ENCODE peak calls at places on chromosomes 4 and X, in ten cellular contexts. H, L, J, I, M, U, X, Q, G and R are unnamed samples.

GRCh38 chr4:173171098-173171497 is 2.5 kb downstream of the GALNT7 start:
- DNase-seq in H (no peak), L (no peak), J (no peak), I (no peak), M (no peak), U (peak; percentile 40), X (peak; percentile 63), Q (no peak), G (no peak), R (no peak)

GRCh38 chr4:162498168-162498567 is 334.4 kb upstream of the FSTL5 start:
- DNase-seq in H (no peak), L (no peak), J (no peak), I (no peak), M (no peak), U (no peak), X (peak; percentile 6), Q (no peak), G (no peak), R (no peak)

GRCh38 chrX:144293229-144293628 is 409.4 kb downstream of the UBE2NL start:
- DNase-seq in H (no peak), L (no peak), J (no peak), I (no peak), M (no peak), U (no peak), X (no peak), Q (no peak), G (no peak), R (no peak)

GRCh38 chr4:78293348-78293747 is 236.2 kb downstream of the FRAS1 start:
- DNase-seq in H (no peak), L (no peak), J (peak; percentile 53), I (no peak), M (no peak), U (peak; percentile 84), X (peak; percentile 49), Q (no peak), G (no peak), R (no peak)

GRCh38 chrX:39813631-39814246 is 284.0 kb downstream of the BCOR start:
- DNase-seq in H (no peak), L (no peak), J (no peak), I (peak; percentile 43), M (no peak), U (peak; percentile 76), X (peak; percentile 37), Q (no peak), G (peak; percentile 30), R (no peak)

GRCh38 chr4:184643726-184644125 is 5.5 kb downstream of the CASP3 start:
- DNase-seq in H (no peak), L (no peak), J (no peak), I (no peak), M (no peak), U (no peak), X (no peak), Q (no peak), G (no peak), R (no peak)

GRCh38 chr4:176810481-176811249 is 17.9 kb upstream of the VEGFC start:
- DNase-seq in H (no peak), L (no peak), J (no peak), I (no peak), M (no peak), U (no peak), X (no peak), Q (no peak), G (no peak), R (no peak)

GRCh38 chr4:156939801-156940200 is 31.8 kb downstream of the PDGFC start:
- DNase-seq in H (no peak), L (no peak), J (no peak), I (no peak), M (no peak), U (no peak), X (peak; percentile 23), Q (no peak), G (no peak), R (no peak)

GRCh38 chrX:3960952-3961351 is 247.5 kb upstream of the PRKX start:
- DNase-seq in H (no peak), L (no peak), J (no peak), I (no peak), M (no peak), U (no peak), X (no peak), Q (no peak), G (no peak), R (no peak)

GRCh38 chrX:311156-312129 is 7.2 kb downstream of the GTPBP6 start:
- DNase-seq in H (no peak), L (no peak), J (no peak), I (peak; percentile 20), M (no peak), U (no peak), X (no peak), Q (no peak), G (no peak), R (no peak)

GRCh38 chr4:30802622-30803323 is 82.6 kb downstream of the PCDH7 start:
- DNase-seq in H (no peak), L (no peak), J (no peak), I (no peak), M (peak; percentile 39), U (peak; percentile 88), X (no peak), Q (no peak), G (no peak), R (no peak)

GRCh38 chr4:164109517-164109916 is 615.0 kb downstream of the TMA16 start:
- DNase-seq in H (no peak), L (no peak), J (no peak), I (no peak), M (no peak), U (peak; percentile 72), X (no peak), Q (no peak), G (no peak), R (no peak)

GRCh38 chrX:24498975-24499374 is 33.9 kb downstream of the PDK3 start:
- DNase-seq in H (no peak), L (no peak), J (no peak), I (no peak), M (no peak), U (peak; percentile 6), X (peak; percentile 41), Q (no peak), G (no peak), R (no peak)

GRCh38 chrX:39935414-39936064 is 162.2 kb downstream of the BCOR start:
- DNase-seq in H (no peak), L (no peak), J (no peak), I (no peak), M (no peak), U (peak; percentile 25), X (peak; percentile 65), Q (no peak), G (no peak), R (no peak)

GRCh38 chrX:64230123-64230970 is at the start of gene ASB12:
- DNase-seq in H (no peak), L (no peak), J (no peak), I (no peak), M (no peak), U (no peak), X (no peak), Q (no peak), G (no peak), R (no peak)

DNA sequence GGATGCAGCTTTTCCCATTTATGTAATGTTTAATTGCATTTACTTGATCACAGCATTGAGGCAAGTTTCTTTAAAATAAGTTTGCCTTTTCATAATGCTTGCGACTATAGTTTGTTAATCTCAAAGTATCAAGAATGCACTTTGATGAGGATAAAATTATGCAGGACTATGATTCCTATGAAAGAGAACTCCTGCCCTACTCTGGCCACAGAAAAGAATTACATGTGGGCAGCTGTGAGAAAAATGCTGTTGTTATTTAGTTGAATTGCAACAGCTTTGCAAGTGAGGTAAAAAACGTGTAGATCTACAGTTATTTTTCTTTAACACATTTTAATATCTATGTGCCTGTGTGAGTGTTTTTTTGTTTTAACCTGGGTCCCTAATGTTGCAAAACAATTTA is 12.5 kb upstream of the OSTC start:
- DNase-seq in H (no peak), L (no peak), J (no peak), I (no peak), M (no peak), U (no peak), X (peak; percentile 42), Q (no peak), G (no peak), R (no peak)
- TF ChIP-seq CTCF in H (no peak), L (no peak), J (no peak), I (no peak), M (peak; percentile 28), U (peak; percentile 22), X (peak; percentile 34), Q (no peak), G (peak; percentile 52), R (peak; percentile 13)

DNA sequence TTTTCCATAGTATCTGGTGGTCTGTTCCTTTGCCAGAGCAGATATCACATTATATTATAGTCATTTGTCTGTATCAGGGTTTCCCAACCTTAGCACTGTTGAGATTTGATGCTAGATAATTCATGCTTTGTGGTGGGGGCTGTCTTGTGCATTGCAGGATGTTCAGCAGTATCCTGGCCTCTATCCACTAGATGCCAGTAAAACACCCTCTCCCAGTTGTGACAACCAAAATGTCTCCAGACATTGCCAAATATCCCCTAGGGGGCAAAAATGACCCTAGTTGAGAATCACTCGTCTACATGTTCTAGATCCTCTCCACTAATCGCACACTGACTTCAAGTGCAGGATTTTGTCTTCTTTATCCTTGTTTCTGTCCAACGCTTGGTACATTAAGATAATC is 160.8 kb downstream of the FANCB start:
- DNase-seq in H (no peak), L (no peak), J (no peak), I (no peak), M (no peak), U (no peak), X (peak; percentile 28), Q (no peak), G (no peak), R (no peak)
- TF ChIP-seq CTCF in H (no peak), L (no peak), J (no peak), I (no peak), M (peak; percentile 23), U (no peak), X (peak; percentile 35), Q (no peak), G (no peak), R (no peak)

GRCh38 chr4:109640644-109641043 is 62.6 kb downstream of the CASP6 start:
- DNase-seq in H (no peak), L (no peak), J (no peak), I (no peak), M (no peak), U (no peak), X (no peak), Q (no peak), G (no peak), R (no peak)
- TF ChIP-seq CTCF in H (no peak), L (no peak), J (no peak), I (no peak), M (no peak), U (no peak), X (no peak), Q (no peak), G (no peak), R (no peak)

GRCh38 chrX:132956421-132957210 is 1.8 kb downstream of the HS6ST2 start:
- DNase-seq in H (no peak), L (no peak), J (no peak), I (peak; percentile 20), M (no peak), U (no peak), X (no peak), Q (no peak), G (no peak), R (peak; percentile 58)
- TF ChIP-seq CTCF in H (no peak), L (no peak), J (no peak), I (no peak), M (no peak), U (no peak), X (no peak), Q (no peak), G (no peak), R (no peak)

GRCh38 chrX:101803451-101803850 is 128.4 kb downstream of the ZMAT1 start:
- DNase-seq in H (no peak), L (no peak), J (peak; percentile 0), I (no peak), M (no peak), U (peak; percentile 4), X (peak; percentile 34), Q (no peak), G (no peak), R (no peak)
- TF ChIP-seq CTCF in H (peak; percentile 30), L (no peak), J (no peak), I (no peak), M (peak; percentile 48), U (peak; percentile 32), X (peak; percentile 45), Q (peak; percentile 39), G (peak; percentile 59), R (peak; percentile 37)